ENCODE peak calls at places on chromosomes 16 and 17, in nine cellular contexts. L is stimulated activated CD4-positive, alpha-beta T cell treated with anti-CD3 and anti-CD28 coated beads, Interleukin-4, amount 100 ng/mL, for 48 hours; H is NCI-H2081; I is GM04503; O is NCI-H524; E is body of pancreas; Z is upper lobe of right lung; S is Peyer's patch; M is stimulated activated CD8-positive, alpha-beta memory T cell treated with anti-CD3 and anti-CD28 coated beads, Interleukin-7, amount 100 ng/mL, for 1 hour. W is an unnamed sample.

GRCh38 chr17:58684003-58684402 is 7.8 kb downstream of the TEX14 start:
- DNase-seq in L (no peak), O (no peak), E (no peak), S (no peak), Z (no peak), I (no peak), M (no peak), H (no peak), W (no peak)

GRCh38 chr17:45235071-45236001 is 13.7 kb downstream of the FMNL1 start:
- DNase-seq in O (peak), L (peak), I (no peak), E (peak), Z (peak), H (peak), S (peak), M (peak), W (peak)

GRCh38 chr17:29190039-29190438 is 9.8 kb upstream of the MYO18A start:
- DNase-seq in M (no peak), I (no peak), H (no peak), O (no peak), S (no peak), L (no peak), E (no peak), Z (no peak), W (no peak)

GRCh38 chr16:23905027-23905426 is 69.2 kb downstream of the PRKCB start:
- DNase-seq in I (peak), S (no peak), L (no peak), M (no peak), E (no peak), H (no peak), Z (no peak), O (no peak), W (no peak)

GRCh38 chr17:39750131-39751015 is 12.6 kb downstream of the GRB7 start:
- DNase-seq in I (no peak), O (no peak), S (no peak), Z (no peak), H (no peak), E (peak), M (no peak), L (no peak), W (no peak)

GRCh38 chr16:89552913-89553312 is 7.6 kb upstream of the RPL13 start:
- DNase-seq in L (no peak), I (no peak), E (no peak), M (no peak), O (no peak), S (no peak), Z (no peak), H (no peak), W (no peak)

GRCh38 chr17:67461228-67461780 is 84.2 kb downstream of the PITPNC1 start:
- DNase-seq in L (no peak), I (no peak), H (no peak), M (no peak), E (no peak), S (no peak), Z (no peak), O (no peak), W (no peak)

GRCh38 chr16:19338335-19338734 is 52.8 kb downstream of the CLEC19A start:
- DNase-seq in I (no peak), S (no peak), H (no peak), E (no peak), L (no peak), Z (no peak), M (no peak), O (peak), W (no peak)

GRCh38 chr17:68320311-68320865 is 29.1 kb downstream of the ARSG start:
- DNase-seq in E (no peak), S (no peak), O (peak), L (no peak), Z (no peak), I (no peak), H (no peak), M (no peak), W (no peak)

GRCh38 chr17:13031718-13032350 is 14.0 kb upstream of the ELAC2 start:
- DNase-seq in L (peak), I (no peak), Z (no peak), S (peak), E (peak), H (peak), O (peak), M (no peak), W (peak)

GRCh38 chr16:89123001-89123830 is 29.6 kb downstream of the ACSF3 start:
- DNase-seq in I (no peak), H (no peak), L (no peak), O (no peak), M (no peak), Z (peak), E (no peak), S (no peak), W (no peak)

GRCh38 chr17:41544497-41544896 is 16.4 kb upstream of the KRT19 start:
- DNase-seq in Z (no peak), E (no peak), H (peak), I (no peak), S (no peak), M (no peak), L (no peak), O (peak), W (peak)

GRCh38 chr17:78127888-78128615 is 503 bp downstream of the TMC6 start:
- DNase-seq in L (no peak), S (no peak), E (peak), Z (peak), M (no peak), H (peak), I (no peak), O (peak), W (peak)

GRCh38 chr17:21394265-21394664 is 18.1 kb downstream of the KCNJ12 start:
- DNase-seq in L (no peak), M (no peak), S (no peak), H (no peak), E (no peak), Z (no peak), I (no peak), O (no peak), W (no peak)

GRCh38 chr17:19306160-19307111 is 56.1 kb downstream of the B9D1 start:
- DNase-seq in O (peak), E (no peak), M (no peak), H (no peak), Z (peak), S (peak), I (no peak), L (peak), W (no peak)

GRCh38 chr17:7750321-7750821 is 32.8 kb downstream of the DNAH2 start:
- DNase-seq in E (no peak), I (peak), S (no peak), L (no peak), M (no peak), O (no peak), Z (no peak), H (no peak), W (no peak)

GRCh38 chr16:56576585-56577299 is 11.9 kb downstream of the MT4 start:
- DNase-seq in O (peak), S (peak), L (peak), M (peak), E (peak), H (no peak), Z (peak), I (no peak), W (peak)

GRCh38 chr17:596763-597644 is 117.6 kb downstream of the VPS53 start:
- DNase-seq in L (peak), Z (no peak), H (no peak), S (no peak), E (no peak), O (no peak), I (no peak), M (no peak), W (no peak)

GRCh38 chr16:20884240-20884556 is 16.0 kb downstream of the DCUN1D3 start:
- DNase-seq in I (peak), H (no peak), L (no peak), E (no peak), O (no peak), M (no peak), Z (no peak), S (no peak), W (no peak)

GRCh38 chr17:70208080-70208794 is 38.9 kb downstream of the KCNJ2 start:
- DNase-seq in O (no peak), M (no peak), E (no peak), I (no peak), S (no peak), L (no peak), Z (no peak), H (no peak), W (no peak)

GRCh38 chr17:61324540-61324868 is 75.1 kb upstream of the TBX2 start:
- DNase-seq in L (no peak), Z (no peak), E (no peak), S (no peak), O (no peak), M (no peak), I (no peak), H (no peak), W (no peak)

GRCh38 chr17:82598256-82599011 is 49.8 kb downstream of the WDR45B start:
- DNase-seq in H (no peak), M (no peak), O (no peak), S (no peak), L (no peak), Z (no peak), E (no peak), I (no peak), W (no peak)

GRCh38 chr17:20276430-20276829 is 190.9 kb downstream of the LGALS9B start:
- DNase-seq in Z (no peak), H (no peak), O (no peak), E (no peak), S (no peak), L (no peak), M (no peak), I (no peak), W (no peak)

GRCh38 chr17:62797959-62798358 is 10.2 kb downstream of the MARCHF10 start:
- DNase-seq in M (no peak), O (no peak), E (no peak), Z (no peak), L (no peak), S (no peak), H (no peak), I (no peak), W (no peak)

GRCh38 chr17:9331512-9332163 is 244.0 kb downstream of the STX8 start:
- DNase-seq in L (no peak), O (no peak), Z (no peak), E (no peak), S (no peak), M (no peak), H (no peak), I (no peak), W (no peak)

GRCh38 chr16:31063843-31064611 is 10.0 kb downstream of the ZNF668 start:
- DNase-seq in Z (no peak), O (no peak), E (peak), L (no peak), S (peak), M (no peak), I (no peak), H (no peak), W (no peak)

GRCh38 chr16:80403871-80404270 is 136.9 kb upstream of the DYNLRB2 start:
- DNase-seq in E (no peak), M (no peak), I (no peak), H (no peak), S (no peak), L (no peak), Z (no peak), O (no peak), W (no peak)

GRCh38 chr17:34607917-34608316 is 28.5 kb downstream of the TMEM132E start:
- DNase-seq in L (no peak), S (no peak), E (no peak), M (no peak), Z (no peak), O (no peak), I (no peak), H (no peak), W (no peak)

GRCh38 chr16:57530104-57530522 is 6.3 kb downstream of the CCDC102A start:
- DNase-seq in Z (peak), H (no peak), O (no peak), I (no peak), M (peak), E (no peak), S (peak), L (peak), W (peak)

GRCh38 chr16:35480361-35480760 is 2020.9 kb downstream of the TP53TG3F start:
- DNase-seq in E (no peak), O (no peak), M (no peak), H (no peak), I (no peak), S (no peak), L (no peak), Z (no peak), W (no peak)

GRCh38 chr16:47110939-47111338 is 32.8 kb downstream of the NETO2 start:
- DNase-seq in O (peak), M (no peak), I (no peak), L (no peak), S (no peak), E (no peak), Z (no peak), H (no peak), W (no peak)

GRCh38 chr17:78719630-78720298 is 62.3 kb downstream of the CYTH1 start:
- DNase-seq in M (no peak), Z (no peak), I (no peak), E (no peak), O (no peak), L (no peak), S (no peak), H (no peak), W (no peak)

GRCh38 chr16:57067347-57067746 is 25.0 kb upstream of the CPNE2 start:
- DNase-seq in S (no peak), H (no peak), E (no peak), M (no peak), O (no peak), Z (no peak), L (no peak), I (no peak), W (no peak)

GRCh38 chr16:272633-273546 is 2.9 kb downstream of the RGS11 start:
- DNase-seq in L (no peak), E (no peak), Z (no peak), I (no peak), M (no peak), H (no peak), S (no peak), O (no peak), W (no peak)

GRCh38 chr16:49405123-49405522 is 31.5 kb downstream of the C16orf78 start:
- DNase-seq in S (no peak), I (no peak), H (no peak), E (no peak), O (no peak), Z (no peak), M (no peak), L (no peak), W (no peak)

W was measured in colonic mucosa.